ENCODE peak calls at places on chromosomes 16 and 17, in seven cellular contexts. Y is OCI-LY7, C is activated B cell treated with CpG ODN at 0.5 μM for 24 hours, U is MM.1S, P is foreskin keratinocyte, H is Caco-2, T is keratinocyte. L is an unnamed sample.

GRCh38 chr16:50444546-50444945 is 75.8 kb upstream of the BRD7 start:
- DNase-seq in U (no peak), Y (no peak), H (no peak), T (no peak), P (peak), C (no peak), L (no peak)

GRCh38 chr16:68636064-68636551 is 9.0 kb upstream of the CDH3 start:
- DNase-seq in T (peak), P (peak), U (no peak), H (no peak), Y (no peak), C (no peak), L (peak)

GRCh38 chr16:64977211-64977920 is 144.5 kb downstream of the CDH11 start:
- DNase-seq in H (no peak), C (no peak), P (no peak), Y (no peak), U (no peak), T (no peak), L (no peak)

GRCh38 chr16:2770057-2770780 is 6.9 kb downstream of the ELOB start:
- DNase-seq in U (peak), Y (no peak), C (no peak), T (no peak), H (peak), P (no peak), L (no peak)

GRCh38 chr16:65178151-65178550 is 56.3 kb upstream of the CDH11 start:
- DNase-seq in C (no peak), P (no peak), Y (no peak), T (no peak), H (no peak), U (no peak), L (no peak)

GRCh38 chr16:9302102-9302501 is 210.7 kb downstream of the HAPSTR1 start:
- DNase-seq in Y (no peak), P (no peak), H (no peak), U (no peak), C (no peak), T (no peak), L (no peak)

GRCh38 chr16:2692948-2693651 is 10.8 kb downstream of the KCTD5 start:
- DNase-seq in U (no peak), H (no peak), P (no peak), C (no peak), Y (no peak), T (no peak), L (no peak)

GRCh38 chr17:4899341-4900230 is at the start of gene C17orf107:
- DNase-seq in T (peak), P (peak), H (no peak), C (peak), Y (no peak), U (peak), L (peak)

GRCh38 chr17:51650202-51650601 is 389.9 kb downstream of the UTP18 start:
- DNase-seq in U (no peak), H (no peak), T (no peak), P (no peak), Y (no peak), C (no peak), L (no peak)

GRCh38 chr16:28303132-28303531 is 10.8 kb downstream of the SBK1 start:
- DNase-seq in T (no peak), C (no peak), P (no peak), U (no peak), Y (no peak), H (no peak), L (no peak)

GRCh38 chr17:39139137-39139516 is 12.3 kb downstream of the PLXDC1 start:
- DNase-seq in U (no peak), Y (no peak), C (no peak), H (no peak), P (peak), T (peak), L (no peak)

GRCh38 chr17:10827898-10828552 is 9.9 kb downstream of the PIRT start:
- DNase-seq in P (no peak), H (no peak), U (no peak), C (no peak), T (no peak), Y (no peak), L (no peak)

GRCh38 chr16:17149904-17150483 is 320.8 kb downstream of the XYLT1 start:
- DNase-seq in Y (no peak), U (no peak), H (peak), P (no peak), T (no peak), C (no peak), L (no peak)

GRCh38 chr16:70575376-70575775 is 51.8 kb downstream of the SF3B3 start:
- DNase-seq in T (no peak), P (no peak), Y (no peak), C (no peak), U (no peak), H (no peak), L (no peak)

GRCh38 chr16:86590501-86591144 is 12.3 kb downstream of the FOXL1 start:
- DNase-seq in T (no peak), H (no peak), U (no peak), C (no peak), Y (no peak), P (peak), L (no peak)

GRCh38 chr17:67246648-67247415 is 1.8 kb upstream of the HELZ start:
- DNase-seq in P (peak), H (peak), T (peak), Y (no peak), U (no peak), C (no peak), L (peak)

GRCh38 chr17:1413281-1413791 is 13.3 kb upstream of the YWHAE start:
- DNase-seq in P (peak), U (no peak), C (no peak), H (no peak), T (no peak), Y (no peak), L (no peak)

GRCh38 chr16:3212567-3212966 is 22.4 kb downstream of the ZNF200 start:
- DNase-seq in Y (no peak), P (no peak), H (no peak), U (no peak), C (no peak), T (no peak), L (no peak)

GRCh38 chr17:49738456-49739163 is 25.3 kb downstream of the FAM117A start:
- DNase-seq in T (no peak), Y (no peak), C (no peak), H (no peak), U (no peak), P (no peak), L (no peak)

GRCh38 chr17:78027121-78027520 is 68.6 kb downstream of the TNRC6C start:
- DNase-seq in C (no peak), P (no peak), U (no peak), Y (no peak), T (no peak), H (no peak), L (no peak)

GRCh38 chr16:19001788-19002187 is 18.1 kb downstream of the TMC7 start:
- DNase-seq in P (peak), H (no peak), T (no peak), C (no peak), Y (no peak), U (no peak), L (no peak)

GRCh38 chr16:79076039-79076767 is 524.3 kb downstream of the MAF start:
- DNase-seq in C (no peak), T (no peak), H (no peak), U (no peak), Y (no peak), P (no peak), L (no peak)

GRCh38 chr17:50459756-50460155 is 8.9 kb downstream of the CHAD start:
- DNase-seq in P (no peak), U (no peak), C (no peak), T (no peak), H (no peak), Y (peak), L (no peak)

GRCh38 chr16:24525970-24526559 is 13.3 kb upstream of the RBBP6 start:
- DNase-seq in H (peak), T (peak), U (no peak), Y (no peak), C (no peak), P (peak), L (no peak)

GRCh38 chr16:80694950-80695471 is 109.4 kb downstream of the CDYL2 start:
- DNase-seq in Y (no peak), H (no peak), P (no peak), C (no peak), T (no peak), U (no peak), L (no peak)

GRCh38 chr16:15055141-15056053 is 477 bp downstream of the NTAN1 start:
- DNase-seq in T (no peak), U (peak), H (no peak), Y (peak), P (peak), C (no peak), L (peak)

GRCh38 chr16:78102865-78103264 is 3.4 kb downstream of the WWOX start:
- DNase-seq in U (no peak), H (no peak), C (no peak), P (no peak), T (no peak), Y (no peak), L (no peak)

GRCh38 chr16:11078812-11079459 is 134.6 kb downstream of the CLEC16A start:
- DNase-seq in C (no peak), Y (no peak), H (no peak), T (no peak), U (no peak), P (no peak), L (no peak)

GRCh38 chr17:29048440-29049360 is 5.8 kb downstream of the PIPOX start:
- DNase-seq in Y (no peak), C (no peak), H (no peak), T (no peak), P (no peak), U (no peak), L (no peak)

GRCh38 chr17:82647593-82648164 is 565 bp downstream of the WDR45B start:
- DNase-seq in C (peak), U (peak), H (peak), P (no peak), Y (peak), T (no peak), L (peak)

GRCh38 chr17:29138184-29138955 is 41.8 kb downstream of the MYO18A start:
- DNase-seq in U (peak), Y (peak), H (no peak), C (peak), T (no peak), P (no peak), L (no peak)

GRCh38 chr16:85584192-85584757 is 28.8 kb upstream of the GSE1 start:
- DNase-seq in T (no peak), Y (no peak), P (no peak), U (no peak), H (no peak), C (no peak), L (no peak)

GRCh38 chr17:71176315-71176714 is 944.5 kb upstream of the SOX9 start:
- DNase-seq in Y (no peak), P (no peak), T (no peak), C (no peak), U (no peak), H (no peak), L (no peak)

GRCh38 chr16:11094838-11095565 is 150.6 kb downstream of the CLEC16A start:
- DNase-seq in T (no peak), C (no peak), P (no peak), U (peak), H (no peak), Y (peak), L (peak)

GRCh38 chr16:79533292-79533691 is 67.2 kb downstream of the MAF start:
- DNase-seq in P (no peak), T (no peak), H (no peak), U (no peak), Y (no peak), C (no peak), L (no peak)

GRCh38 chr17:3038941-3039340 is 24.5 kb downstream of the OR1D5 start:
- DNase-seq in H (no peak), C (no peak), T (no peak), U (no peak), P (no peak), Y (no peak), L (no peak)

GRCh38 chr16:31202402-31203385 is at the start of gene PYCARD:
- DNase-seq in T (no peak), U (peak), P (peak), Y (peak), C (peak), H (no peak), L (peak)

DNA sequence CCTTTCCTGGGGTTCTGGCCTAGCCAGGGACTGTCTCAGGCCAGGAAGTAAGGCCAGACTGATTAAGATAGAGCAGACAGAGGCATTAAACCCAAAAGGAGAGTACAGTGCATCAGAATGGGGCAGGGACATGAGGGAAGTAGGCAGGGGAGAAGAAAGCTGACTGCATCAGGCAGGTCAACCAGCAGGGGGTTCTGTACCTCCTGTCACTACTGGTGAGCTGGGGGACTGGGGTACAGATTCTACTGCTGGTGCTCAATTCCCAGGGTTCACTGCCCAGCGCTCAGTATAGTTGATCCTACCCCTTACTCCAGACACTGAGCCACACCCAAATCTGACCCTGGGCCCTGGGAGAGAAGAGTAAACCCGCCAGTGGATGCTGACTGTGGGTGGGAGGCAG is 12.9 kb upstream of the MTMR4 start:
- DNase-seq in H (no peak), P (no peak), U (no peak), Y (peak), C (no peak), T (no peak), L (no peak)
- TF ChIP-seq CTCF in H (no peak), P (peak), U (peak), Y (peak), C (no peak), T (peak), L (no peak)

DNA sequence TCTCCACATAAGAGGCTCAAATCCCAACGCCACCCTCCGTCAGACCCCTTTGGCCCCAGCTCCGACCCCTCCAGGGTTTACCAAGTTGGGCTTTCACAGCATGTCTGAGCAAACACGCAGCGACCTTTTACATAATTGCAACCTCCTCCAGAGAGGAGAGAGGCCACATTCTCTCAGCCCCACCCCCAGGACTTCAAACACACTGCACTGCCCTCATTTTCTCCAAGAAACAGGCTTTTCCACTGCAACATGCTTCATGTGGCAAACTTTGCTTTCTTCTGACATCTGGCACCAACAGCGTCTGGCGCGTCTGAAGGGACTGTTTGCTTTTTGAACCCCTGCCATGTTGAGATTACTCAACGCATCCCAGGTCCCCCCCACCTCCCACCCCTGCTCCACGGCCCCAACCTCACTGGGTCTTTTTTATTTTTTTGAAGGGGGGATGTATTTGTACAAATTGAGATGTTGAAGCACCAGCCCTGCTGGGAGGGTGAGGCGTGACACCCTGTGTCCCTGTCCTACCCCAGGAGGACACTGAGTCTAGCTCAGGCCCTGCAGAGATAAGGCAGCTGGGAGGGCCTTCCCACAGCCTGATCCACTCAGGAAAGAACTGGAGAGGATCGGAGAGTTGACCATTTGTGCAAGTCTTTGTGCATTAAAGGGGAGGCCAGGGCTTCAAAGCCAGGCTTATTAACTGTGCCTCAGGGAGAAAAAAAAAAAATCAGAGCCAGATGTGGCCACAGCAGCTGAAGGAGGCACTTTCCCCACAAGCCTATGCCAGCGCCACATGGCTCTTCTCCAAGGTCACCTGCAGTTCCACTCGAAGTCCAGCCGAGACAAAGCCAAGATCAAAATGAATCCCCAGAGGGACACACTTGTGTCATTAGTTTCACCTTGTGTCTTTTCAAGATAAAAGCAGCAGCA is 29.7 kb downstream of the AXIN2 start:
- DNase-seq in H (peak), P (no peak), Y (no peak), C (no peak), T (no peak), U (no peak), L (no peak)
- TF ChIP-seq CTCF in H (peak), P (no peak), Y (no peak), C (no peak), T (no peak), U (no peak), L (no peak)

DNA sequence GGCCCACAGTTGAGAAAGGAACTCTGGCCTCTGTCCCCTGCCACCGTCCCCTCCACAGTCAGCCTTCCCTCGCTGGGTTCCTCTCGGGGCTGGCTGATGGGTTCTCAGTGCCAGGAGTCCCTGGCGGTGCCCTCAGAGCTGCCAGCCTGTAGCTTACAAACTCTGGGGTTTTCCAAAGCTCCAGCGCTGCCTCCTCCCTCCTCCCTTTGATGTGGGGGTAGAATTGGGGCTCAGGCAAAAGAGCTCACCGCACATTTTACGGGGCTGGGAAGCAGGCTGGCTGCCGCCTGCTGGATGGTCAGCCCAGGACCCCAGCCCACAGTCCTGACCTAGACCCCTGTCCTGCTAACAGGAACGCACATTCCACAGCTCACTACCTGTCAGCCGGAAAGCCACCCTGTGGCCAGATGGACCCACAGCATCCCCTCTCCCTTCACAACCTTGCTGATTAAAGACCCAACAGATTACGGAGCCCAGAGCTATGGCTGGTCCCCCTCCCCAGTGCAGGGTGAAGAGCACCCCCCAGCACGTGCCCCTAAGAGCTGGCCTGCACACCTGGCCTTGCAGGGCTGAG is 6.0 kb downstream of the VASN start:
- DNase-seq in H (no peak), P (no peak), C (no peak), Y (no peak), T (no peak), U (no peak), L (no peak)
- TF ChIP-seq CTCF in H (no peak), P (no peak), C (no peak), Y (no peak), T (peak), U (no peak), L (no peak)

GRCh38 chr17:36756695-36757094 is 155.3 kb downstream of the MRM1 start:
- DNase-seq in H (no peak), U (no peak), Y (no peak), P (no peak), T (no peak), C (no peak), L (no peak)

GRCh38 chr17:36752096-36752888 is 150.9 kb downstream of the MRM1 start:
- DNase-seq in T (no peak), U (no peak), P (no peak), H (no peak), C (no peak), Y (no peak), L (no peak)

GRCh38 chr17:36750316-36750885 is 149.0 kb downstream of the MRM1 start:
- DNase-seq in H (no peak), P (no peak), U (no peak), Y (no peak), T (no peak), C (no peak), L (no peak)

GRCh38 chr17:36760425-36760824 is 159.0 kb downstream of the MRM1 start:
- DNase-seq in P (no peak), Y (no peak), C (no peak), H (no peak), T (no peak), U (no peak), L (no peak)

GRCh38 chr17:36755586-36755985 is 154.2 kb downstream of the MRM1 start:
- DNase-seq in P (peak), C (no peak), H (peak), T (peak), Y (peak), U (peak), L (peak)
- TF ChIP-seq CTCF in P (peak), C (no peak), H (peak), T (peak), Y (peak), U (peak), L (peak)

DNA sequence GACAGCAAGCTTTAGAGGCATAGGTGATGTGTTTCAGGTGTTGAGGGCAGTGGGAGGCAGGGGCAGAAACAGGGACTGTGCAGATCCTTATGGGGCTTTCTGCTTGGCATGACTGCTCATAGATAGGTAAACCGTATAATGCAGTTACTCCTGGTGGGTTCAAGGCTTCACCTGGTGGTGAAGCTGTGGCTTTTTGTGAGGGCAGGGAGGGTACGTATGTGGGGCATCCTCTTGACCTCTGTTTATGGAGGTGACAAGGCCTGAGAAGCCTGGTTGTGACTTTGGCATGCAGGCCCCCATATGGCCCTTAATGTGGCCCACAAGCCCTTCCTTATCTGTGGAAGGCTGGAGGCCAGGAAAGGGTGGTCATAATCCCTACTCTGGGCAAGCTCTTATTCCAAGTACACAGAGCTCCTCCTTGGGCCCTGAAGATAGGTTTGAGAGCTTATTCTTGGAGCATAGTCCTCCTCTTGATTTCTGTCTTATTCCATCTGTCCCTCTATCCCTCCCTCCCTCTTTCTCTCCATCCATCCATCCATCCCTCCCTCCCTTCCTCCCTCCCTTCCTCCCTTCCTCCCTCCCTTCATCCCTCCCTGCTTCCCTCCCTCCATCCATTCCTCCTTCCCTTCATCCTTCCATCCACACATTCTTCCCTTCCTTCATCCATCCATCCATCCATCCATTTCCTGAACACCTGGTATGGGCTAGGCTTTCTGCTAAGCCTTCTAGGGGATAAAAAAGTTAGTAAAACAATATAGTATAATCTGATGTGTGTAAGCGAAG is 1.3 kb upstream of the CCL16 start:
- DNase-seq in P (no peak), U (no peak), C (no peak), Y (no peak), T (no peak), H (no peak), L (no peak)
- TF ChIP-seq CTCF in P (no peak), U (no peak), C (no peak), Y (no peak), T (no peak), H (no peak), L (no peak)

GRCh38 chr17:57401556-57402488 is 145.5 kb downstream of the MSI2 start:
- DNase-seq in T (no peak), H (peak), Y (peak), C (no peak), U (no peak), P (no peak), L (no peak)
- TF ChIP-seq CTCF in T (peak), H (no peak), Y (peak), C (no peak), U (no peak), P (peak), L (no peak)

L was measured in GM20000.